ENCODE peak calls at places on chromosome 1, in four cellular contexts. Q is skeletal muscle cell; W is effector CD4-positive, alpha-beta T cell; T is stimulated activated CD4-positive, alpha-beta T cell treated with anti-CD3 and anti-CD28 coated beads, Interleukin-15, amount 100 ng/mL, for 1 hour. B is an unnamed sample.

GRCh38 chr1:236951672-236952071 is 52.6 kb downstream of the MT1HL1 start:
- DNase-seq in Q (no peak), W (no peak), T (no peak), B (no peak)

GRCh38 chr1:21520899-21521716 is 11.9 kb downstream of the ALPL start:
- DNase-seq in Q (no peak), W (no peak), T (no peak), B (no peak)

GRCh38 chr1:93207211-93207610 is 26.7 kb downstream of the CCDC18 start:
- DNase-seq in Q (no peak), W (no peak), T (no peak), B (no peak)

GRCh38 chr1:116064616-116065015 is 46.6 kb upstream of the MAB21L3 start:
- DNase-seq in Q (peak), W (no peak), T (no peak), B (no peak)

GRCh38 chr1:162689745-162690671 is 57.7 kb downstream of the DDR2 start:
- DNase-seq in Q (no peak), W (no peak), T (no peak), B (no peak)

GRCh38 chr1:20732071-20732587 is 374 bp downstream of the SH2D5 start:
- DNase-seq in Q (peak), W (peak), T (peak), B (peak)

GRCh38 chr1:247102381-247102780 is 1.8 kb downstream of the ZNF669 start:
- DNase-seq in Q (no peak), W (no peak), T (no peak), B (no peak)

GRCh38 chr1:224497714-224498573 is 63.3 kb upstream of the WDR26 start:
- DNase-seq in Q (peak), W (no peak), T (peak), B (no peak)

GRCh38 chr1:109484519-109484975 is 842 bp downstream of the ATXN7L2 start:
- DNase-seq in Q (no peak), W (no peak), T (no peak), B (no peak)

GRCh38 chr1:37484325-37485051 is 10.1 kb downstream of the ZC3H12A start:
- DNase-seq in Q (no peak), W (no peak), T (no peak), B (peak)

GRCh38 chr1:8976896-8977295 is 31.2 kb downstream of the CA6 start:
- DNase-seq in Q (no peak), W (no peak), T (no peak), B (no peak)

GRCh38 chr1:35085421-35085820 is 6.2 kb downstream of the ZMYM1 start:
- DNase-seq in Q (no peak), W (no peak), T (no peak), B (no peak)

GRCh38 chr1:77557053-77557452 is 125.4 kb downstream of the ZZZ3 start:
- DNase-seq in Q (no peak), W (no peak), T (no peak), B (no peak)

B was measured in upper lobe of left lung.